ENCODE peak calls at places on chromosome 1, in seven cellular contexts. One of them, this sample, is unnamed.

GRCh38 chr1:17001760-17002523 is 9.8 kb downstream of the ATP13A2 start:
- DNase-seq in left ventricle myocardium inferior: no peak
- DNase-seq in M059J: no peak
- DNase-seq in NCI-H446: no peak
- DNase-seq in KBM-7: no peak
- DNase-seq in naive thymus-derived CD4-positive, alpha-beta T cell: no peak
- DNase-seq in HFF-Myc: no peak
- DNase-seq in this sample: no peak

GRCh38 chr1:244437108-244437507 is 14.6 kb downstream of the ADSS2 start:
- DNase-seq in KBM-7: no peak
- DNase-seq in NCI-H446: no peak
- DNase-seq in M059J: peak
- DNase-seq in left ventricle myocardium inferior: no peak
- DNase-seq in naive thymus-derived CD4-positive, alpha-beta T cell: no peak
- DNase-seq in HFF-Myc: no peak
- DNase-seq in this sample: no peak

GRCh38 chr1:25695991-25696330 is 79.4 kb downstream of the MAN1C1 start:
- DNase-seq in KBM-7: no peak
- DNase-seq in M059J: peak
- DNase-seq in NCI-H446: no peak
- DNase-seq in naive thymus-derived CD4-positive, alpha-beta T cell: no peak
- DNase-seq in HFF-Myc: no peak
- DNase-seq in left ventricle myocardium inferior: no peak
- DNase-seq in this sample: no peak

GRCh38 chr1:92037400-92037799 is 7.6 kb downstream of the EPHX4 start:
- DNase-seq in KBM-7: no peak
- DNase-seq in left ventricle myocardium inferior: no peak
- DNase-seq in HFF-Myc: no peak
- DNase-seq in M059J: no peak
- DNase-seq in naive thymus-derived CD4-positive, alpha-beta T cell: no peak
- DNase-seq in NCI-H446: no peak
- DNase-seq in this sample: no peak

GRCh38 chr1:192153276-192153675 is 5.0 kb upstream of the RGS18 start:
- DNase-seq in KBM-7: no peak
- DNase-seq in NCI-H446: no peak
- DNase-seq in left ventricle myocardium inferior: no peak
- DNase-seq in HFF-Myc: no peak
- DNase-seq in naive thymus-derived CD4-positive, alpha-beta T cell: no peak
- DNase-seq in M059J: peak
- DNase-seq in this sample: no peak

GRCh38 chr1:39410915-39411436 is 80.5 kb upstream of the BMP8A start:
- DNase-seq in KBM-7: peak
- DNase-seq in M059J: peak
- DNase-seq in left ventricle myocardium inferior: peak
- DNase-seq in HFF-Myc: peak
- DNase-seq in NCI-H446: no peak
- DNase-seq in naive thymus-derived CD4-positive, alpha-beta T cell: peak
- DNase-seq in this sample: peak

GRCh38 chr1:244049969-244050834 is 881 bp upstream of the ZBTB18 start:
- DNase-seq in HFF-Myc: no peak
- DNase-seq in NCI-H446: peak
- DNase-seq in naive thymus-derived CD4-positive, alpha-beta T cell: peak
- DNase-seq in M059J: no peak
- DNase-seq in KBM-7: peak
- DNase-seq in left ventricle myocardium inferior: no peak
- DNase-seq in this sample: no peak

GRCh38 chr1:18199462-18199861 is 91.9 kb downstream of the IGSF21 start:
- DNase-seq in NCI-H446: no peak
- DNase-seq in HFF-Myc: no peak
- DNase-seq in left ventricle myocardium inferior: no peak
- DNase-seq in M059J: no peak
- DNase-seq in KBM-7: no peak
- DNase-seq in naive thymus-derived CD4-positive, alpha-beta T cell: no peak
- DNase-seq in this sample: no peak

GRCh38 chr1:61332796-61333195 is 250.4 kb downstream of the NFIA start:
- DNase-seq in left ventricle myocardium inferior: no peak
- DNase-seq in KBM-7: no peak
- DNase-seq in naive thymus-derived CD4-positive, alpha-beta T cell: no peak
- DNase-seq in NCI-H446: no peak
- DNase-seq in HFF-Myc: no peak
- DNase-seq in M059J: no peak
- DNase-seq in this sample: no peak

GRCh38 chr1:234844479-234845031 is 234.6 kb upstream of the IRF2BP2 start:
- DNase-seq in HFF-Myc: no peak
- DNase-seq in NCI-H446: no peak
- DNase-seq in naive thymus-derived CD4-positive, alpha-beta T cell: peak
- DNase-seq in left ventricle myocardium inferior: peak
- DNase-seq in M059J: peak
- DNase-seq in KBM-7: peak
- DNase-seq in this sample: peak

GRCh38 chr1:233088613-233089012 is 138.2 kb downstream of the NTPCR start:
- DNase-seq in HFF-Myc: no peak
- DNase-seq in NCI-H446: no peak
- DNase-seq in M059J: no peak
- DNase-seq in left ventricle myocardium inferior: no peak
- DNase-seq in KBM-7: no peak
- DNase-seq in naive thymus-derived CD4-positive, alpha-beta T cell: no peak
- DNase-seq in this sample: no peak

GRCh38 chr1:86380257-86380861 is 15.8 kb downstream of the ODF2L start:
- DNase-seq in left ventricle myocardium inferior: no peak
- DNase-seq in HFF-Myc: peak
- DNase-seq in naive thymus-derived CD4-positive, alpha-beta T cell: peak
- DNase-seq in NCI-H446: peak
- DNase-seq in KBM-7: peak
- DNase-seq in M059J: peak
- DNase-seq in this sample: peak

GRCh38 chr1:247077768-247078314 is 770 bp downstream of the ZNF670 start:
- DNase-seq in KBM-7: peak
- DNase-seq in NCI-H446: no peak
- DNase-seq in M059J: peak
- DNase-seq in left ventricle myocardium inferior: no peak
- DNase-seq in naive thymus-derived CD4-positive, alpha-beta T cell: no peak
- DNase-seq in HFF-Myc: no peak
- DNase-seq in this sample: no peak

GRCh38 chr1:218537131-218537904 is 192.2 kb downstream of the TGFB2 start:
- DNase-seq in naive thymus-derived CD4-positive, alpha-beta T cell: no peak
- DNase-seq in HFF-Myc: no peak
- DNase-seq in M059J: peak
- DNase-seq in KBM-7: no peak
- DNase-seq in NCI-H446: no peak
- DNase-seq in left ventricle myocardium inferior: no peak
- DNase-seq in this sample: no peak

GRCh38 chr1:43232071-43232470 is 37.7 kb upstream of the TMEM125 start:
- DNase-seq in KBM-7: no peak
- DNase-seq in M059J: peak
- DNase-seq in NCI-H446: no peak
- DNase-seq in naive thymus-derived CD4-positive, alpha-beta T cell: no peak
- DNase-seq in HFF-Myc: peak
- DNase-seq in left ventricle myocardium inferior: no peak
- DNase-seq in this sample: no peak

GRCh38 chr1:182927693-182928433 is 25.1 kb downstream of the SHCBP1L start:
- DNase-seq in HFF-Myc: no peak
- DNase-seq in left ventricle myocardium inferior: no peak
- DNase-seq in NCI-H446: no peak
- DNase-seq in M059J: no peak
- DNase-seq in KBM-7: no peak
- DNase-seq in naive thymus-derived CD4-positive, alpha-beta T cell: no peak
- DNase-seq in this sample: no peak